ENCODE peak calls at places on chromosomes 7 and 10, in six cellular contexts. A, K, E, Q, V and N are unnamed samples.

GRCh38 chr10:94076325-94076841 is 82.7 kb downstream of the PLCE1 start:
- DNase-seq in A (no peak), K (no peak), E (no peak), Q (no peak), V (no peak), N (no peak)

GRCh38 chr7:43196379-43196778 is 83.9 kb downstream of the HECW1 start:
- DNase-seq in A (no peak), K (no peak), E (no peak), Q (no peak), V (no peak), N (no peak)

GRCh38 chr10:3741688-3742461 is 43.1 kb downstream of the KLF6 start:
- DNase-seq in A (no peak), K (no peak), E (no peak), Q (no peak), V (no peak), N (no peak)

GRCh38 chr7:150451097-150451793 is 815 bp downstream of the GIMAP8 start:
- DNase-seq in A (no peak), K (peak), E (peak), Q (no peak), V (no peak), N (peak)

GRCh38 chr7:414681-415560 is 104.7 kb downstream of the PDGFA start:
- DNase-seq in A (no peak), K (no peak), E (no peak), Q (peak), V (peak), N (no peak)

GRCh38 chr10:133283931-133284330 is 7.3 kb upstream of the ADAM8 start:
- DNase-seq in A (no peak), K (no peak), E (no peak), Q (no peak), V (no peak), N (no peak)

GRCh38 chr10:132977807-132978206 is 35.4 kb upstream of the CFAP46 start:
- DNase-seq in A (no peak), K (no peak), E (no peak), Q (no peak), V (no peak), N (no peak)

GRCh38 chr7:101816499-101817030 is 861 bp upstream of the CUX1 start:
- DNase-seq in A (peak), K (peak), E (peak), Q (peak), V (no peak), N (peak)

GRCh38 chr7:152882576-152883310 is 123.2 kb downstream of the ACTR3B start:
- DNase-seq in A (no peak), K (no peak), E (no peak), Q (no peak), V (no peak), N (no peak)

GRCh38 chr10:44045020-44045419 is 339.9 kb downstream of the CXCL12 start:
- DNase-seq in A (no peak), K (no peak), E (no peak), Q (no peak), V (no peak), N (no peak)

GRCh38 chr10:48255722-48256121 is 18.8 kb downstream of the FRMPD2 start:
- DNase-seq in A (no peak), K (no peak), E (no peak), Q (no peak), V (no peak), N (no peak)

GRCh38 chr7:2445898-2446555 is 30.2 kb downstream of the GRIFIN start:
- DNase-seq in A (no peak), K (no peak), E (no peak), Q (no peak), V (no peak), N (no peak)

GRCh38 chr7:10156972-10157371 is 816.7 kb upstream of the PHF14 start:
- DNase-seq in A (no peak), K (no peak), E (no peak), Q (no peak), V (no peak), N (no peak)

GRCh38 chr10:51445587-51445986 is 253.8 kb downstream of the CSTF2T start:
- DNase-seq in A (no peak), K (no peak), E (no peak), Q (no peak), V (no peak), N (no peak)

DNA sequence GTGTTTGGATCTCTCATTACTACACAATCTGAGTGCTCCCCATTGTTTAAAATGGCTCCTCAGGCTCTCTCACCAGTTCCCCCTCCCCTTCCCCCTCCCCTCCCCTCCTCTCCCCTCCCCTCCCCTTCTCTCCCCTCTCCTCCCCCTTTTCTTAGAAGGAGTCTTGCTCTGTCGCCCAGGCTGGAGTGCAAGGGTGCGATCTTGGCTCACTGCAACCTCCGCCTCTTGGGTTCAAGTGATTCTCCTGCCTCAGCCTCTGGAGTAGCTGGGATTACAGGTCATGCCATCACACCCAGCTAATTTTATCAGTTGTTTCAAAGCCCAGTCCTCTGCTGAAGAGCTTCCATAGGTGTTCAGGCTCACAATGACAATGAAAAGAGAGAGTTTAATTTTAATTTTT is 3.6 kb upstream of the CCAR1 start:
- DNase-seq in A (no peak), K (no peak), E (no peak), Q (no peak), V (no peak), N (no peak)
- TF ChIP-seq CTCF in A (no peak), K (no peak), E (no peak), Q (no peak), V (no peak), N (no peak)

GRCh38 chr7:51369746-51370145 is 53.1 kb upstream of the COBL start:
- DNase-seq in A (peak), K (no peak), E (no peak), Q (no peak), V (no peak), N (no peak)
- TF ChIP-seq CTCF in A (peak), K (peak), E (peak), Q (peak), V (peak), N (peak)

GRCh38 chr7:7595451-7595850 is 28.8 kb downstream of the MIOS start:
- DNase-seq in A (no peak), K (no peak), E (no peak), Q (no peak), V (no peak), N (no peak)
- TF ChIP-seq CTCF in A (peak), K (no peak), E (no peak), Q (peak), V (no peak), N (peak)

DNA sequence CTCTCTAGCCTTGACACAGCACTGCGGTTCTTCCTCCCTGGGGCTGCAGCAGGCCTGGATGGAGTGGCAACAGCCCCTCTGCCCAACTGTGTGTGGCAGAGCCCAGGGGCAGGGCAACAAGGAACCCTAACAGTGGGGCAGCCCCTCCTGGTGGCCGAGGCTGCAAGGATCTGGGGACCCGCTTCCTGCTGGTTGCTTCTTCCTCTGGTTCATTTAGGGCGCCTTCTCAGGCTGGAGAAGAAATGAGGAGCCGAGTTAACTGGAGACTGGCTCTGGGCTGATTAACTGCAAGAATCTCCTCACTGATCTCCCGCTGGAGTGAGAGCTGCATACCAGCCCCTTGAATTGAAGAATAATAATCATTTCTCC is 80.1 kb upstream of the EMX2 start:
- DNase-seq in A (peak), K (no peak), E (peak), Q (no peak), V (peak), N (no peak)
- TF ChIP-seq CTCF in A (no peak), K (no peak), E (no peak), Q (no peak), V (peak), N (no peak)

GRCh38 chr10:127998517-127999144 is 91.7 kb downstream of the PTPRE start:
- DNase-seq in A (no peak), K (no peak), E (no peak), Q (no peak), V (no peak), N (no peak)
- TF ChIP-seq CTCF in A (no peak), K (no peak), E (no peak), Q (no peak), V (no peak), N (no peak)